ENCODE peak calls at places on chromosomes 16 and 17, in nine cellular contexts. G is left ventricle myocardium inferior; A is foreskin keratinocyte; U is BE2C; S is A549; T is activated CD8-positive, alpha-beta T cell treated with anti-CD3 and anti-CD28 coated beads for 36 hours; L is Calu3; Y is sigmoid colon; V is endothelial cell. Q is an unnamed sample.

GRCh38 chr17:19341641-19342610 is 20.6 kb downstream of the B9D1 start:
- DNase-seq in G (no peak), A (no peak), U (no peak), S (no peak), T (no peak), L (no peak), Y (peak), V (no peak), Q (no peak)

GRCh38 chr17:50209472-50210248 is 8.2 kb upstream of the COL1A1 start:
- DNase-seq in G (peak), A (no peak), U (peak), S (no peak), T (no peak), L (no peak), Y (peak), V (peak), Q (no peak)

GRCh38 chr17:6388416-6388815 is 46.5 kb downstream of the AIPL1 start:
- DNase-seq in G (no peak), A (no peak), U (no peak), S (no peak), T (no peak), L (no peak), Y (no peak), V (no peak), Q (no peak)

GRCh38 chr17:41452276-41452675 is 11.5 kb upstream of the KRT38 start:
- DNase-seq in G (no peak), A (no peak), U (no peak), S (no peak), T (no peak), L (no peak), Y (no peak), V (no peak), Q (no peak)

GRCh38 chr17:74051348-74051747 is 152.1 kb upstream of the RPL38 start:
- DNase-seq in G (no peak), A (no peak), U (no peak), S (no peak), T (no peak), L (no peak), Y (no peak), V (no peak), Q (no peak)

GRCh38 chr17:48457080-48457836 is 27.2 kb upstream of the SKAP1 start:
- DNase-seq in G (peak), A (peak), U (peak), S (peak), T (peak), L (peak), Y (peak), V (peak), Q (peak)

GRCh38 chr17:77245162-77245926 is 104.6 kb downstream of the SEC14L1 start:
- DNase-seq in G (no peak), A (no peak), U (no peak), S (no peak), T (peak), L (no peak), Y (no peak), V (no peak), Q (no peak)

GRCh38 chr17:73770115-73770848 is 126.0 kb upstream of the SDK2 start:
- DNase-seq in G (peak), A (peak), U (peak), S (peak), T (no peak), L (peak), Y (peak), V (no peak), Q (peak)

GRCh38 chr16:35642322-35642835 is 2183.0 kb downstream of the TP53TG3F start:
- DNase-seq in G (no peak), A (no peak), U (no peak), S (no peak), T (no peak), L (no peak), Y (no peak), V (no peak), Q (no peak)

GRCh38 chr17:27929990-27930389 is 36.8 kb upstream of the LYRM9 start:
- DNase-seq in G (no peak), A (no peak), U (no peak), S (no peak), T (no peak), L (no peak), Y (no peak), V (no peak), Q (no peak)

GRCh38 chr16:62035115-62036092 is 834 bp downstream of the CDH8 start:
- DNase-seq in G (no peak), A (peak), U (no peak), S (no peak), T (no peak), L (no peak), Y (no peak), V (peak), Q (no peak)

GRCh38 chr16:72203401-72203800 is 31.4 kb upstream of the PMFBP1 start:
- DNase-seq in G (no peak), A (peak), U (no peak), S (no peak), T (peak), L (no peak), Y (no peak), V (no peak), Q (no peak)

GRCh38 chr17:1222321-1222720 is 42.5 kb upstream of the ABR start:
- DNase-seq in G (no peak), A (peak), U (no peak), S (no peak), T (no peak), L (no peak), Y (no peak), V (no peak), Q (no peak)

GRCh38 chr17:8681175-8681949 is 50.8 kb upstream of the MYH10 start:
- DNase-seq in G (peak), A (no peak), U (peak), S (no peak), T (no peak), L (no peak), Y (peak), V (no peak), Q (no peak)

GRCh38 chr16:80803341-80804060 is 897 bp downstream of the CDYL2 start:
- DNase-seq in G (peak), A (no peak), U (no peak), S (no peak), T (peak), L (no peak), Y (no peak), V (peak), Q (no peak)

GRCh38 chr17:37744961-37745800 is at the start of gene HNF1B:
- DNase-seq in G (no peak), A (no peak), U (no peak), S (peak), T (peak), L (peak), Y (no peak), V (no peak), Q (no peak)

GRCh38 chr16:15507299-15507958 is 73.0 kb downstream of the BMERB1 start:
- DNase-seq in G (no peak), A (peak), U (no peak), S (no peak), T (no peak), L (no peak), Y (no peak), V (no peak), Q (no peak)

GRCh38 chr17:42019509-42020404 is at the start of gene NKIRAS2:
- DNase-seq in G (peak), A (peak), U (peak), S (peak), T (peak), L (peak), Y (peak), V (peak), Q (peak)

GRCh38 chr17:40224707-40225092 is 5.6 kb downstream of the WIPF2 start:
- DNase-seq in G (no peak), A (peak), U (no peak), S (no peak), T (no peak), L (no peak), Y (no peak), V (no peak), Q (no peak)

GRCh38 chr16:71880176-71880575 is 3.8 kb downstream of the ZNF821 start:
- DNase-seq in G (no peak), A (no peak), U (no peak), S (no peak), T (no peak), L (no peak), Y (no peak), V (no peak), Q (no peak)

GRCh38 chr17:74860229-74860998 is 729 bp upstream of the GRIN2C start:
- DNase-seq in G (no peak), A (no peak), U (no peak), S (no peak), T (peak), L (no peak), Y (no peak), V (no peak), Q (no peak)

GRCh38 chr17:55332296-55333041 is 67.7 kb downstream of the HLF start:
- DNase-seq in G (no peak), A (no peak), U (no peak), S (no peak), T (peak), L (peak), Y (no peak), V (no peak), Q (no peak)

GRCh38 chr17:68437979-68438877 is 19.1 kb downstream of the WIPI1 start:
- DNase-seq in G (peak), A (no peak), U (no peak), S (no peak), T (peak), L (peak), Y (no peak), V (peak), Q (no peak)

GRCh38 chr17:45952814-45953320 is 46.2 kb upstream of the STH start:
- DNase-seq in G (no peak), A (no peak), U (no peak), S (no peak), T (no peak), L (no peak), Y (no peak), V (no peak), Q (no peak)

GRCh38 chr17:75864448-75864871 is 9.3 kb upstream of the WBP2 start:
- DNase-seq in G (peak), A (peak), U (no peak), S (no peak), T (peak), L (no peak), Y (peak), V (no peak), Q (no peak)

GRCh38 chr16:2147981-2148671 is at the start of gene RAB26:
- DNase-seq in G (peak), A (peak), U (peak), S (peak), T (peak), L (peak), Y (peak), V (no peak), Q (no peak)

GRCh38 chr16:56647641-56648431 is 3.9 kb upstream of the MT1B start:
- DNase-seq in G (no peak), A (no peak), U (no peak), S (no peak), T (no peak), L (no peak), Y (no peak), V (no peak), Q (no peak)

GRCh38 chr16:28237754-28238357 is 26.1 kb upstream of the XPO6 start:
- DNase-seq in G (no peak), A (no peak), U (no peak), S (no peak), T (peak), L (no peak), Y (no peak), V (no peak), Q (no peak)

GRCh38 chr17:6775871-6776405 is at the start of gene FBXO39:
- DNase-seq in G (no peak), A (no peak), U (no peak), S (no peak), T (no peak), L (no peak), Y (no peak), V (peak), Q (no peak)

GRCh38 chr17:20116683-20117309 is 107.6 kb downstream of the SPECC1 start:
- DNase-seq in G (no peak), A (no peak), U (peak), S (peak), T (peak), L (peak), Y (no peak), V (peak), Q (no peak)

GRCh38 chr17:57045868-57046671 is 39.0 kb upstream of the AKAP1 start:
- DNase-seq in G (no peak), A (no peak), U (peak), S (no peak), T (peak), L (no peak), Y (peak), V (no peak), Q (no peak)

GRCh38 chr16:31486036-31486435 is 3.1 kb downstream of the SLC5A2 start:
- DNase-seq in G (no peak), A (no peak), U (no peak), S (no peak), T (no peak), L (no peak), Y (no peak), V (no peak), Q (no peak)

GRCh38 chr16:9039208-9039607 is 52.2 kb upstream of the HAPSTR1 start:
- DNase-seq in G (no peak), A (no peak), U (no peak), S (no peak), T (peak), L (no peak), Y (no peak), V (peak), Q (no peak)

GRCh38 chr17:81119223-81120148 is 45.8 kb upstream of the PVALEF start:
- DNase-seq in G (peak), A (peak), U (peak), S (peak), T (peak), L (peak), Y (peak), V (peak), Q (peak)
- TF ChIP-seq CTCF in G (no peak), A (peak), U (no peak), S (peak), T (no peak), L (no peak), Y (no peak), V (no peak), Q (no peak)

GRCh38 chr17:81712468-81713003 is 452 bp downstream of the SLC25A10 start:
- DNase-seq in G (no peak), A (peak), U (peak), S (peak), T (peak), L (peak), Y (peak), V (peak), Q (no peak)
- TF ChIP-seq CTCF in G (no peak), A (peak), U (no peak), S (peak), T (no peak), L (no peak), Y (no peak), V (no peak), Q (no peak)

DNA sequence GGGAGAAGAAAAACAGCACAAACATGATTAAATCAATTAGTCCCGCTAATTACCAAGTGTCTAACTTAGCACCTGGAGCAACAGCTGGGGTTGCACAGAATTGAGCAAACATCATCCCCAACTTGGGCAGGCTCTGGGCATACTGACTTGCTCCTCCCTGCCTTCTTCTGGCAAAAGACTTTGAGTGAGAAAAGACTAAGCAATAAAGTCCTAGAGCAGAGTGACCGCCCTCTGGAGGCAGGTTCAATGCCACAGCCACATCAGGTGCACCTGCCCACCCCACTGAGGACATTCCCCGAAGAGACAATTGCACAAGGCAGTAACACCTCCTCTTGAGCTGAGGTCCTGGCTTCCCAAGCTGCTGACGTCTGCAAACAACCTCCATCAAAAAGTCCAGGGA is 358.3 kb downstream of the SOX9 start:
- DNase-seq in G (no peak), A (no peak), U (no peak), S (no peak), T (no peak), L (no peak), Y (no peak), V (no peak), Q (no peak)
- TF ChIP-seq CTCF in G (no peak), A (peak), U (peak), S (peak), T (no peak), L (no peak), Y (no peak), V (no peak), Q (no peak)

GRCh38 chr17:34357398-34357797 is 1.1 kb downstream of the CCL13 start:
- DNase-seq in G (no peak), A (no peak), U (no peak), S (no peak), T (no peak), L (no peak), Y (no peak), V (no peak), Q (no peak)
- TF ChIP-seq CTCF in G (no peak), A (no peak), U (no peak), S (no peak), T (no peak), L (peak), Y (no peak), V (no peak), Q (no peak)

DNA sequence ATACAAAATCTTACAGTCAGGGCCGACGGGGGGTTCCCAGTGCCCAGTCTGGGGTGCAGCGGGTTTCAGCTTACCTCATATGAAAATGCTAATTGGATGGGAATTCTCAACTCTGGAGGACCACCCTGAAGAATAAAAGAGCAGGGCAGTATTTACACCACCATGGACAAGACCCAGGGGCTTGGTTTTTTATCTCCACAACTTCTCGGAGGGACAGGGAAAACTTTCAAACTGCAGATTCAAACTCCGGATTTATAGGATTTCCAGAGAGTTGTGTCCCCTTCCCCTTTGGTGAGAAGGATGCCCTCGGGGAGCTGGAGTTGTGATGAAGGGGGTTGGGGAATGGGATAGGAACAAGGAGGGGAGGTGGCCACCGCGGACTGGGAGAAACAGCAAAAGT is 15.6 kb downstream of the FOXL1 start:
- DNase-seq in G (no peak), A (no peak), U (no peak), S (no peak), T (no peak), L (no peak), Y (no peak), V (no peak), Q (no peak)
- TF ChIP-seq CTCF in G (no peak), A (no peak), U (no peak), S (no peak), T (no peak), L (no peak), Y (no peak), V (no peak), Q (no peak)

DNA sequence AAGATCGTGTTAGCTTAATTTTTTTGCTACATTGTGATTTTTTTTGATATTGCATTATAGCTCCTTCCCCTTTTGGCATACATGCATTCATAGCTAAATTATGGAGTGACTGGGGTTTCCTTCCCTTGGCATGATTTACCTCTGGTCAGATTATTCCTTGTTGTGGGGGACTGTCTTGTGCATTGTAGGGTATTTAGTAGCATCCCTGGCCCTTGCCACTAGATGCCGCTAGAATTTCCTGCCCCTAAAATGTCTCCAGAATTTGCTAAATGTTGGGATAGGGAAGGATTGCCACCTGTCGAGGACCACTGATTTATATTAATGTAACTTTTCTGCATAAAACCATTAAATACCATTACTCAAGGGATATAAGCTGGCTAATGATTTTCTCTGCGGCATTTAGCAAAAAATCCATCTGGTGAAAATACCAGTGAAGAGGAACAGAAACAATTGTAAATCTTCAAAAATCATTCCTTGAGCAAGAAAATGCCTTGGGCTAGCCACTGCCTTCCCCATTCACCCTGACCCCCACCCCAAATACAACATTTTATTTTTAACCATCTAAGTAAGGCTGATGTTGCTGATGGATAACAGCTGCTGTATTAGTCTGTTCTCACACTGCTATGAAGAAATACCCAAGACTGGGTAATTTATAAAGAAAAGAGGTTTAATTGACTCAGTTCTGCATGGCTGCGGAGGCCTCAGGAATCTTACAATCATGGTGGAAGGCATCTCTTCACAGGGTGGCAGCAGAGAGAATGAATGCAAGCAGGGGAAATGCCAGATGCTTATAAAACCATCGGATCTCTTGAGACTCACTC is 195.2 kb downstream of the MAP2K6 start:
- DNase-seq in G (no peak), A (peak), U (no peak), S (no peak), T (no peak), L (peak), Y (no peak), V (peak), Q (no peak)
- TF ChIP-seq CTCF in G (peak), A (peak), U (peak), S (peak), T (peak), L (no peak), Y (no peak), V (peak), Q (no peak)

DNA sequence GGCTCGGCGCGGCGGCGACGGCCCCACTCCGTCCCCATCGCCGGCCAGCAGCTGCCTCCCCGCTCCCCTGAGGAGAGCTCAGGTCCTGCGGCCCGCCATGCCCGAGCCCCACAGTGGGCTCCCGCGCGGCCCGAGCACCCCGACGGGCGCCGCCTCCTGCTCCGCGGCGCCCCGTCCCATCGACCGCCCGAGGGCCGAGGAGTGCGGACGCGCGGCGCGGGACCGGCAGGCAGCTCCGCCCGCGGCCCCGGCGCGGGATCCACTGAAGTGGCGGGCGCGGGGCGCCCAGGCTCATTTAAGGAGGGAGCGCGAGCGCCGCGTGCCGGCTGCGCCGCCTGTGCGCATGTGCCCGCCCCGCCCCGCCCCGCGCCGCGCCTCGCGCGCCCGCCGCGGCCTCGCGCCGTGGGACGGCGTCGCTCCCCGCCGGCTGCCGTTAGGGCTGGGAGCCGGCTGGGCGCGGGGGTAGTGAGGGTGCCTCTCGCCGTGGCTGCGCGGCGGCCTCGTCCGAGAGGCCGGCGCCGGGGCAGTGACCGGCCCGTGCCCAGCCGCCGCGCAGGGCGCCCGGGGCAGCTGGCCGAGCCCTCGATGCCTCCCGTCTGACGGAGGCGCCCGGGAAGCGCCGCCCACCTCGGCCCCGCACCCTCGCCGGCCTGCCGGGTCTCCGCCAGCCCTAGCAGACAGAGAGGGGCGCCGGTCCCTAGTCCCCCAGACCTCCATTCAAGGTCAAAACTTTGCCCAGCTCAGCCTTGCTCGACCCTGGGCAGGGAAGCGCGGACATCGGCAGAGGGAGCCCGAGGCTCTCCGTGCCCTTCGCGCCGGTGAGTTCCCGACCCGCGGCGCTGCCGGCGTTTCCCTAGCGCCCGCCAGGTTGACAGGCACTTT is at the start of gene NETO2:
- DNase-seq in G (peak), A (peak), U (peak), S (peak), T (peak), L (peak), Y (no peak), V (peak), Q (no peak)
- TF ChIP-seq CTCF in G (peak), A (peak), U (peak), S (peak), T (no peak), L (peak), Y (no peak), V (peak), Q (no peak)

GRCh38 chr17:44124118-44124438 is 637 bp upstream of the HDAC5 start:
- DNase-seq in G (no peak), A (no peak), U (no peak), S (no peak), T (no peak), L (no peak), Y (no peak), V (no peak), Q (no peak)
- TF ChIP-seq CTCF in G (no peak), A (no peak), U (no peak), S (no peak), T (no peak), L (peak), Y (no peak), V (no peak), Q (no peak)

Q was measured in omental fat pad.